ENCODE peak calls at places on chromosomes 5 and 9, in eight cellular contexts. Y is MCF 10A, Z is upper lobe of left lung, I is body of pancreas, C is GM12891, G is AG09319, M is SIG-M5, L is posterior vena cava. J is an unnamed sample.

GRCh38 chr5:41270423-41271251 is 57.3 kb upstream of the C6 start:
- DNase-seq in Y (peak), Z (no peak), I (peak), C (no peak), G (peak), M (no peak), L (no peak), J (peak)

GRCh38 chr5:73198833-73199592 is 26.0 kb downstream of the TMEM174 start:
- DNase-seq in Y (no peak), Z (no peak), I (no peak), C (no peak), G (no peak), M (no peak), L (no peak), J (no peak)

GRCh38 chr9:116550728-116551436 is 136.2 kb upstream of the TRIM32 start:
- DNase-seq in Y (peak), Z (no peak), I (no peak), C (no peak), G (no peak), M (no peak), L (no peak), J (no peak)

GRCh38 chr5:73450672-73451217 is 2.2 kb upstream of the FOXD1 start:
- DNase-seq in Y (no peak), Z (no peak), I (no peak), C (no peak), G (no peak), M (no peak), L (no peak), J (no peak)

GRCh38 chr5:64295100-64295499 is 129.5 kb downstream of the RNF180 start:
- DNase-seq in Y (no peak), Z (no peak), I (no peak), C (no peak), G (no peak), M (no peak), L (no peak), J (no peak)

GRCh38 chr9:68894502-68894901 is 119.4 kb downstream of the PRKACG start:
- DNase-seq in Y (no peak), Z (no peak), I (no peak), C (no peak), G (no peak), M (no peak), L (no peak), J (no peak)

GRCh38 chr9:78365979-78366697 is 69.2 kb downstream of the PSAT1 start:
- DNase-seq in Y (peak), Z (no peak), I (no peak), C (no peak), G (no peak), M (no peak), L (no peak), J (no peak)

GRCh38 chr5:76367623-76368366 is 35.3 kb upstream of the IQGAP2 start:
- DNase-seq in Y (peak), Z (no peak), I (no peak), C (no peak), G (no peak), M (no peak), L (no peak), J (no peak)

GRCh38 chr5:24623018-24623417 is 21.8 kb downstream of the CDH10 start:
- DNase-seq in Y (no peak), Z (no peak), I (no peak), C (no peak), G (no peak), M (no peak), L (no peak), J (no peak)

GRCh38 chr5:65078331-65078730 is 309.6 kb downstream of the CWC27 start:
- DNase-seq in Y (no peak), Z (no peak), I (no peak), C (no peak), G (no peak), M (no peak), L (no peak), J (no peak)

GRCh38 chr9:78292026-78292425 is 4.9 kb upstream of the PSAT1 start:
- DNase-seq in Y (no peak), Z (no peak), I (no peak), C (no peak), G (no peak), M (no peak), L (no peak), J (no peak)

GRCh38 chr5:73445708-73446630 is 2.6 kb downstream of the FOXD1 start:
- DNase-seq in Y (no peak), Z (no peak), I (no peak), C (no peak), G (no peak), M (no peak), L (no peak), J (no peak)

GRCh38 chr5:109914906-109915305 is 225.2 kb downstream of the MAN2A1 start:
- DNase-seq in Y (no peak), Z (no peak), I (no peak), C (no peak), G (no peak), M (no peak), L (no peak), J (no peak)

GRCh38 chr5:31131381-31131811 is 62.1 kb upstream of the CDH6 start:
- DNase-seq in Y (no peak), Z (no peak), I (no peak), C (no peak), G (no peak), M (peak), L (no peak), J (no peak)

GRCh38 chr9:98316445-98317133 is 61.1 kb upstream of the TBC1D2 start:
- DNase-seq in Y (no peak), Z (no peak), I (no peak), C (no peak), G (no peak), M (no peak), L (no peak), J (no peak)

GRCh38 chr5:10453564-10453963 is 11.9 kb downstream of the ROPN1L start:
- DNase-seq in Y (no peak), Z (no peak), I (no peak), C (no peak), G (no peak), M (no peak), L (no peak), J (no peak)

GRCh38 chr5:160385496-160385895 is 14.4 kb downstream of the FAM200C start:
- DNase-seq in Y (no peak), Z (no peak), I (no peak), C (no peak), G (no peak), M (no peak), L (no peak), J (no peak)

GRCh38 chr5:128674837-128675446 is 136.9 kb upstream of the FBN2 start:
- DNase-seq in Y (peak), Z (peak), I (peak), C (peak), G (no peak), M (no peak), L (no peak), J (peak)

GRCh38 chr9:114694146-114694545 is 12.2 kb upstream of the TEX48 start:
- DNase-seq in Y (no peak), Z (no peak), I (no peak), C (no peak), G (no peak), M (no peak), L (no peak), J (no peak)

GRCh38 chr9:89281106-89281505 is 29.9 kb upstream of the CKS2 start:
- DNase-seq in Y (no peak), Z (no peak), I (no peak), C (no peak), G (no peak), M (no peak), L (no peak), J (no peak)

GRCh38 chr9:111838439-111838838 is 43.7 kb upstream of the SHOC1 start:
- DNase-seq in Y (no peak), Z (no peak), I (no peak), C (no peak), G (no peak), M (no peak), L (no peak), J (no peak)

GRCh38 chr9:86867658-86868313 is 79.5 kb downstream of the GAS1 start:
- DNase-seq in Y (peak), Z (peak), I (peak), C (no peak), G (no peak), M (no peak), L (no peak), J (no peak)

GRCh38 chr5:161382702-161383101 is 163.8 kb downstream of the GABRB2 start:
- DNase-seq in Y (no peak), Z (no peak), I (no peak), C (no peak), G (no peak), M (no peak), L (no peak), J (no peak)

GRCh38 chr5:178431063-178431776 is 159.0 kb downstream of the COL23A1 start:
- DNase-seq in Y (no peak), Z (no peak), I (no peak), C (no peak), G (no peak), M (no peak), L (no peak), J (no peak)

GRCh38 chr5:159331099-159331973 is 1.0 kb upstream of the IL12B start:
- DNase-seq in Y (peak), Z (peak), I (peak), C (peak), G (no peak), M (no peak), L (peak), J (no peak)

GRCh38 chr9:114898741-114899140 is 31.6 kb downstream of the TNFSF8 start:
- DNase-seq in Y (no peak), Z (peak), I (peak), C (peak), G (no peak), M (peak), L (no peak), J (no peak)

GRCh38 chr9:111066427-111066826 is 28.2 kb upstream of the LPAR1 start:
- DNase-seq in Y (no peak), Z (no peak), I (no peak), C (no peak), G (peak), M (no peak), L (no peak), J (no peak)